ENCODE peak calls at places on chromosomes 11 and 22, in six cellular contexts. X is MM.1S, M is neural progenitor cell, P is HCT116, A is GM23248, Q is hepatocyte. E is an unnamed sample.

GRCh38 chr11:19728436-19728835 is 15.8 kb downstream of the NAV2 start:
- DNase-seq in M (no peak), Q (peak; percentile 41), X (no peak), P (no peak), A (peak; percentile 78), E (no peak)

GRCh38 chr22:42068351-42068730 is 2.3 kb downstream of the NAGA start:
- DNase-seq in X (no peak), A (no peak), M (no peak), P (no peak), Q (no peak), E (no peak)

GRCh38 chr11:6170226-6170625 is at the start of gene OR52B2:
- DNase-seq in X (no peak), P (no peak), A (no peak), M (no peak), Q (no peak), E (no peak)

GRCh38 chr22:23218867-23219251 is 38.5 kb downstream of the BCR start:
- DNase-seq in X (no peak), A (no peak), M (peak; percentile 81), Q (peak; percentile 73), P (no peak), E (no peak)

GRCh38 chr11:76763573-76764348 is 19.4 kb upstream of the TSKU start:
- DNase-seq in X (no peak), A (peak; percentile 89), Q (no peak), P (no peak), M (no peak), E (peak; percentile 47)

GRCh38 chr11:123072279-123072678 is 10.3 kb upstream of the HSPA8 start:
- DNase-seq in X (no peak), P (no peak), Q (no peak), M (no peak), A (no peak), E (peak; percentile 82)

GRCh38 chr22:40348025-40348658 is 1.8 kb downstream of the ADSL start:
- DNase-seq in Q (peak; percentile 72), A (peak; percentile 83), X (peak; percentile 57), M (peak; percentile 56), P (peak; percentile 40), E (peak; percentile 50)

GRCh38 chr11:68044145-68044813 is 5.5 kb downstream of the TCIRG1 start:
- DNase-seq in A (no peak), X (no peak), P (no peak), M (no peak), Q (no peak), E (no peak)

DNA sequence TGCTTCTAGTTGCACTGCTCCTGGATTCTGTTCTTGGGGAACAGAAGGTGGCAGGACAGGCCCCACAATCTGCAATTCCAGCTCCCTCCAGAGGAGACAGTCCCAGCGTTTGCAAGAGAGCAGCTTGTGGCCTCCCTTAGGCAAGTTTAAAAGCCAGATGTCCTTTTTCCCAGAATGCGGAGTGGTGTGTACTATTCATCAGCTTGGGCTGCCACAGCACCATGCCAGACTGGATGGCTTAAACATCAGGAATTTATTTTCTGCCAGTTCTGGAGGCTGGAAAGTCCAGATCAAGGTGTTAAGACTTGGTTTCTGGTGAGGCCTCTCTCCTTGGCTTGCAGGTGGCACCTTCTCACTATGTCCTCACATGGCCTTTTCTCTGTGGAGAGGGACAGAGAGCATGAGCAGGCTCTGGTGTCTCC is 11.7 kb downstream of the MIAT start:
- DNase-seq in Q (peak; percentile 46), P (peak; percentile 62), X (no peak), M (peak; percentile 47), A (peak; percentile 83), E (peak; percentile 54)
- TF ChIP-seq EZH2phosphoT487 in Q (no peak), P (no peak), X (no peak), M (no peak), A (no peak), E (no peak)

GRCh38 chr11:35138949-35139881 is at the start of gene CD44:
- DNase-seq in X (peak; percentile 74), A (peak; percentile 96), M (peak; percentile 59), P (peak; percentile 73), Q (peak; percentile 51), E (peak; percentile 83)
- TF ChIP-seq EZH2 in X (no peak), A (no peak), M (peak; percentile 89), P (no peak), Q (peak; percentile 58), E (no peak)

DNA sequence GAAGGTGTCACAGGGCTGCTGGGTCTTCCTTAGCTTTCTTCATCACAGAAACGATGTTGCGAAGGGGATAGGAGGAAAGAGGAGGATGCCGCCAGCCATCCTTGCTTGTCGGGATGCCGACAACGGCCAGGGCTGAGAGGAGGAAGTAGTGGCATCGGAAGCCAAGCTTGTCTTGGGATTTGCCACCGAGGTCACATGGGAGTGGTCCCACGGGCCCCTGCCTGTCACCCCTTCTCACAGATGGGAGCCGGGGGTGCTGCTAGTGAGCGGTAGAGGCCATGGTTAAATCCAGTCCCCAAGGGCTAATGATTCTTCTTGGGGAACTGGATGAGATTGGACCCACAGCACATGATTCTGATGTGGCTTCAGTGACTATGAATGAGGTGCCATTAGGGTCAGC is 1375.8 kb downstream of the BRD1 start:
- DNase-seq in X (no peak), M (no peak), Q (no peak), A (no peak), P (no peak), E (no peak)
- H3K9me3 ChIP-seq in X (no peaks in the 10 kb centered on the region), M (no peaks in the 10 kb centered on the region), Q (no peaks in the 10 kb centered on the region), A (no peaks in the 10 kb centered on the region), P (no peaks in the 10 kb centered on the region), E (no peaks in the 10 kb centered on the region)

DNA sequence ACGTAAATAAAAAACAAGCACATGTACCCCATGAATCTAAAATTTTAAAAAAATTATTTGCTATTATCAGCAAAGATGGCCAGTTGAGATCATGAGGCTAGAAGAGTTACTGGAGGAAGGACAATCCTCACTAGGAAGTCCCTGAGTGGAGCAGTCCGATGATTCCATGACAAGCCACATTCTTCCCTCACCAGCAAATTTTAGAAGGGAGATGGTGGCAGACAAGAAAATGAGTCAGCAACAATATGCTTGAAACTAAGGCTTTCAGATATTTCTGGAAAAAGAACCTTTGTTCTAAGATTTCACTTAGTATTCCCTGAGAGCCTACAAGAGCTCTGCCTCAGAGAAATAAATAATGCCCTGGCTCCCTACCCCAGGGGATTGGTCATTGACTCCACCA is 34.9 kb downstream of the P4HA3 start:
- DNase-seq in A (peak; percentile 84), X (no peak), Q (no peak), M (no peak), P (no peak), E (no peak)
- TF ChIP-seq EZH2phosphoT487 in A (no peak), X (no peak), Q (no peak), M (no peak), P (no peak), E (no peak)

GRCh38 chr22:45889539-45890350 is 87.2 kb downstream of the WNT7B start:
- DNase-seq in Q (no peak), X (no peak), A (peak; percentile 32), M (peak; percentile 89), P (no peak), E (no peak)
- TF ChIP-seq EZH2 in Q (no peak), X (no peak), A (no peak), M (no peak), P (no peak), E (no peak)

DNA sequence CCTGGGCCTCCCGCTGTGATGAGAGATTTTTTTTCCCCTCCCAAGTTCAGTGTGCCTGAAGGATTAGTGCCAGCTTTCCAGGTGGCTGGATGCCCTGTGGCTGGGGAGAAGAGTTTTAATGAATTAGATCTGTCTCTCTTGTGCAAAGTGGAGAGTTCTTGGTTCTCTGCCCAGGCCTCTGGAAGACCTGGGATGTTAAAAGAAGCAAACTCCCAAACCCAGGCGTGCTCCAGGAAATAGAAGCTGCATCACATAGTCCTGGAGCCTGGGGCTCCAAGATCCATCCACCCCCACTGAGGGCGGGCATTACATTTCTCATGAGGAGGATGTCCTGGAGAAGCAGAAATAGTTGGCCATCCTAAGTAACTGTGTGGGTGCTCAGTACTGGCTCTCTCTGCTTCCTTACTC is 30.6 kb downstream of the SDHAF2 start:
- DNase-seq in P (no peak), X (no peak), Q (no peak), M (no peak), A (peak; percentile 75), E (no peak)
- H3K9me3 ChIP-seq in P (no peaks in the 10 kb centered on the region), X (no peaks in the 10 kb centered on the region), Q (no peaks in the 10 kb centered on the region), M (no peaks in the 10 kb centered on the region), A (no peaks in the 10 kb centered on the region), E (no peaks in the 10 kb centered on the region)

GRCh38 chr11:125155767-125156166 is 8.8 kb upstream of the PKNOX2 start:
- DNase-seq in A (no peak), M (no peak), P (no peak), X (no peak), Q (no peak), E (no peak)
- TF ChIP-seq EZH2phosphoT487 in A (no peak), M (no peak), P (no peak), X (no peak), Q (no peak), E (no peak)

DNA sequence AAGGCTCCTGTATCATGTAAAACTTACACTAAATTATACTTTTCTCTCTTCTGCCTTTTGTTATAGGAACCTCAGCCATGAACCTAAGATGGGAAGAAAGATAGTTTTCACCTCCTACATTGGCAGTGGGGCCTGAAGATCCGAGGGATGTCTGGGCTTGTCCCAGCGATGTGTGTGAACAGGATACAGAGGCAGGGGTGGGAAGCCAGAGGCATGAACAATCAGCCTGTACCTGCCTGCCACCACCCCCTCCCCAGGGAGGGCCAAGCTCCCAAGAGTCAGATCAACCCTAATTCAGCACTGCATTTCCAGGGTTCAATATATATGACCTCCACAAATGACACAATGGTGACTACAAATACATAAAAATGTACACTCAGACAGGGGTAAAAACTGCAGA is 9.4 kb downstream of the KIAA0930 start:
- DNase-seq in A (no peak), X (no peak), P (no peak), Q (no peak), M (no peak), E (no peak)
- TF ChIP-seq EZH2 in A (no peak), X (no peak), P (no peak), Q (no peak), M (no peak), E (no peak)

DNA sequence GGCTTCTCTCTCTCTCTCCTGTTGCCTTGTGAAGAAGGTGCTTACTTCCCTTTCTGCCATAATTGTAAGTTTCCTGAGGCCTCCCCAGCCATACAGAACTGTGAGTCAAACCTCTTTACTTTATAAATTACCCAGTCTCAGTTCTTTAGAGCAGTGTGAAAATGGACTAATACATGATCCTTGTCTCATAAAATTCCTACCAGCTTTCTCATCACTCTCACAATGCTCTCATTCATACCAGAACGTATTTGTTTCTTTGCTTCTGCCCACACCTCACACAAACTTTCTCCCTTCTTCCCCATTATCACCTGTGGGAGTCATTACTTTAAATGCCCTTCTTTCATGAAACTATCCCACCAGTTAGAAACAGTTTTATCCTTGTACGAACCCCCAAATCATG is 62.7 kb upstream of the ARHGAP42 start:
- DNase-seq in M (no peak), Q (no peak), A (no peak), X (no peak), P (no peak), E (no peak)
- H3K9me3 ChIP-seq in M (peaks cover 11% of the 10 kb centered on the region), Q (no peaks in the 10 kb centered on the region), A (no peaks in the 10 kb centered on the region), X (no peaks in the 10 kb centered on the region), P (peaks cover 5% of the 10 kb centered on the region), E (peaks cover 11% of the 10 kb centered on the region)